ENCODE peak calls at places on chromosome 18, in four cellular contexts. One of them, this sample, is unnamed.

GRCh38 chr18:8800041-8800441 is 94.7 kb downstream of the MTCL1 start:
- ATAC-seq in HepG2: no peak
- ATAC-seq in activated T-cell treated with anti-CD3 and anti-CD28 coated beads, Interleukin-2, amount 50 U/mL, for 72 hours: no peak
- ATAC-seq in activated naive CD4-positive, alpha-beta T cell treated with anti-CD3 and anti-CD28 coated beads, Interleukin-2, amount 50 U/mL, for 72 hours: no peak
- ATAC-seq in this sample: no peak

GRCh38 chr18:35851286-35851967 is 121.1 kb upstream of the RMP24 start:
- ATAC-seq in activated T-cell treated with anti-CD3 and anti-CD28 coated beads, Interleukin-2, amount 50 U/mL, for 72 hours: no peak
- ATAC-seq in HepG2: no peak
- ATAC-seq in activated naive CD4-positive, alpha-beta T cell treated with anti-CD3 and anti-CD28 coated beads, Interleukin-2, amount 50 U/mL, for 72 hours: no peak
- ATAC-seq in this sample: no peak

GRCh38 chr18:48859311-48860275 is 91.2 kb downstream of the SMAD7 start:
- ATAC-seq in activated T-cell treated with anti-CD3 and anti-CD28 coated beads, Interleukin-2, amount 50 U/mL, for 72 hours: no peak
- ATAC-seq in activated naive CD4-positive, alpha-beta T cell treated with anti-CD3 and anti-CD28 coated beads, Interleukin-2, amount 50 U/mL, for 72 hours: no peak
- ATAC-seq in HepG2: no peak
- ATAC-seq in this sample: no peak

GRCh38 chr18:45670281-45670962 is 53.6 kb upstream of the SLC14A1 start:
- ATAC-seq in activated naive CD4-positive, alpha-beta T cell treated with anti-CD3 and anti-CD28 coated beads, Interleukin-2, amount 50 U/mL, for 72 hours: peak
- ATAC-seq in activated T-cell treated with anti-CD3 and anti-CD28 coated beads, Interleukin-2, amount 50 U/mL, for 72 hours: peak
- ATAC-seq in HepG2: no peak
- ATAC-seq in this sample: peak

GRCh38 chr18:76592981-76593381 is 97.9 kb upstream of the ZNF516 start:
- ATAC-seq in activated naive CD4-positive, alpha-beta T cell treated with anti-CD3 and anti-CD28 coated beads, Interleukin-2, amount 50 U/mL, for 72 hours: no peak
- ATAC-seq in activated T-cell treated with anti-CD3 and anti-CD28 coated beads, Interleukin-2, amount 50 U/mL, for 72 hours: no peak
- ATAC-seq in HepG2: peak
- ATAC-seq in this sample: no peak

GRCh38 chr18:62323483-62324354 is 1.4 kb upstream of the TNFRSF11A start:
- ATAC-seq in activated naive CD4-positive, alpha-beta T cell treated with anti-CD3 and anti-CD28 coated beads, Interleukin-2, amount 50 U/mL, for 72 hours: no peak
- ATAC-seq in HepG2: no peak
- ATAC-seq in activated T-cell treated with anti-CD3 and anti-CD28 coated beads, Interleukin-2, amount 50 U/mL, for 72 hours: no peak
- ATAC-seq in this sample: no peak

GRCh38 chr18:9055185-9055584 is 47.3 kb upstream of the NDUFV2 start:
- ATAC-seq in HepG2: no peak
- ATAC-seq in activated naive CD4-positive, alpha-beta T cell treated with anti-CD3 and anti-CD28 coated beads, Interleukin-2, amount 50 U/mL, for 72 hours: peak
- ATAC-seq in activated T-cell treated with anti-CD3 and anti-CD28 coated beads, Interleukin-2, amount 50 U/mL, for 72 hours: no peak
- ATAC-seq in this sample: peak

GRCh38 chr18:22603902-22604301 is 186.2 kb upstream of the CTAGE1 start:
- ATAC-seq in activated naive CD4-positive, alpha-beta T cell treated with anti-CD3 and anti-CD28 coated beads, Interleukin-2, amount 50 U/mL, for 72 hours: no peak
- ATAC-seq in HepG2: no peak
- ATAC-seq in activated T-cell treated with anti-CD3 and anti-CD28 coated beads, Interleukin-2, amount 50 U/mL, for 72 hours: no peak
- ATAC-seq in this sample: no peak

GRCh38 chr18:76721207-76721996 is 101.0 kb upstream of the ZNF236 start:
- ATAC-seq in HepG2: no peak
- ATAC-seq in activated T-cell treated with anti-CD3 and anti-CD28 coated beads, Interleukin-2, amount 50 U/mL, for 72 hours: peak
- ATAC-seq in activated naive CD4-positive, alpha-beta T cell treated with anti-CD3 and anti-CD28 coated beads, Interleukin-2, amount 50 U/mL, for 72 hours: peak
- ATAC-seq in this sample: peak

GRCh38 chr18:70363861-70364260 is 75.0 kb downstream of the SOCS6 start:
- ATAC-seq in activated naive CD4-positive, alpha-beta T cell treated with anti-CD3 and anti-CD28 coated beads, Interleukin-2, amount 50 U/mL, for 72 hours: no peak
- ATAC-seq in HepG2: no peak
- ATAC-seq in activated T-cell treated with anti-CD3 and anti-CD28 coated beads, Interleukin-2, amount 50 U/mL, for 72 hours: no peak
- ATAC-seq in this sample: no peak

GRCh38 chr18:3360211-3360610 is 89.8 kb upstream of the TGIF1 start:
- ATAC-seq in activated T-cell treated with anti-CD3 and anti-CD28 coated beads, Interleukin-2, amount 50 U/mL, for 72 hours: no peak
- ATAC-seq in HepG2: peak
- ATAC-seq in activated naive CD4-positive, alpha-beta T cell treated with anti-CD3 and anti-CD28 coated beads, Interleukin-2, amount 50 U/mL, for 72 hours: no peak
- ATAC-seq in this sample: no peak

GRCh38 chr18:57029761-57030160 is 117.1 kb upstream of the BOD1L2 start:
- ATAC-seq in activated T-cell treated with anti-CD3 and anti-CD28 coated beads, Interleukin-2, amount 50 U/mL, for 72 hours: no peak
- ATAC-seq in HepG2: peak
- ATAC-seq in activated naive CD4-positive, alpha-beta T cell treated with anti-CD3 and anti-CD28 coated beads, Interleukin-2, amount 50 U/mL, for 72 hours: no peak
- ATAC-seq in this sample: no peak

GRCh38 chr18:12011962-12012549 is 30.7 kb downstream of the IMPA2 start:
- ATAC-seq in activated naive CD4-positive, alpha-beta T cell treated with anti-CD3 and anti-CD28 coated beads, Interleukin-2, amount 50 U/mL, for 72 hours: no peak
- ATAC-seq in HepG2: no peak
- ATAC-seq in activated T-cell treated with anti-CD3 and anti-CD28 coated beads, Interleukin-2, amount 50 U/mL, for 72 hours: no peak
- ATAC-seq in this sample: no peak

GRCh38 chr18:63823516-63824219 is 48.5 kb downstream of the SERPINB7 start:
- ATAC-seq in activated naive CD4-positive, alpha-beta T cell treated with anti-CD3 and anti-CD28 coated beads, Interleukin-2, amount 50 U/mL, for 72 hours: no peak
- ATAC-seq in activated T-cell treated with anti-CD3 and anti-CD28 coated beads, Interleukin-2, amount 50 U/mL, for 72 hours: no peak
- ATAC-seq in HepG2: no peak
- ATAC-seq in this sample: no peak

GRCh38 chr18:45998244-45998643 is 31.1 kb upstream of the EPG5 start:
- ATAC-seq in HepG2: no peak
- ATAC-seq in activated naive CD4-positive, alpha-beta T cell treated with anti-CD3 and anti-CD28 coated beads, Interleukin-2, amount 50 U/mL, for 72 hours: peak
- ATAC-seq in activated T-cell treated with anti-CD3 and anti-CD28 coated beads, Interleukin-2, amount 50 U/mL, for 72 hours: peak
- ATAC-seq in this sample: peak

GRCh38 chr18:21330122-21330701 is 88.2 kb downstream of the GREB1L start:
- ATAC-seq in HepG2: peak
- ATAC-seq in activated naive CD4-positive, alpha-beta T cell treated with anti-CD3 and anti-CD28 coated beads, Interleukin-2, amount 50 U/mL, for 72 hours: no peak
- ATAC-seq in activated T-cell treated with anti-CD3 and anti-CD28 coated beads, Interleukin-2, amount 50 U/mL, for 72 hours: no peak
- ATAC-seq in this sample: no peak

GRCh38 chr18:49499046-49499637 is 12.1 kb upstream of the C18orf32 start:
- ATAC-seq in HepG2: no peak
- ATAC-seq in activated T-cell treated with anti-CD3 and anti-CD28 coated beads, Interleukin-2, amount 50 U/mL, for 72 hours: no peak
- ATAC-seq in activated naive CD4-positive, alpha-beta T cell treated with anti-CD3 and anti-CD28 coated beads, Interleukin-2, amount 50 U/mL, for 72 hours: no peak
- ATAC-seq in this sample: no peak

GRCh38 chr18:77250926-77251729 is 1.5 kb downstream of the GALR1 start:
- ATAC-seq in HepG2: no peak
- ATAC-seq in activated T-cell treated with anti-CD3 and anti-CD28 coated beads, Interleukin-2, amount 50 U/mL, for 72 hours: no peak
- ATAC-seq in activated naive CD4-positive, alpha-beta T cell treated with anti-CD3 and anti-CD28 coated beads, Interleukin-2, amount 50 U/mL, for 72 hours: no peak
- ATAC-seq in this sample: no peak

GRCh38 chr18:59437851-59438250 is 78.8 kb upstream of the LMAN1 start:
- ATAC-seq in activated T-cell treated with anti-CD3 and anti-CD28 coated beads, Interleukin-2, amount 50 U/mL, for 72 hours: no peak
- ATAC-seq in activated naive CD4-positive, alpha-beta T cell treated with anti-CD3 and anti-CD28 coated beads, Interleukin-2, amount 50 U/mL, for 72 hours: no peak
- ATAC-seq in HepG2: no peak
- ATAC-seq in this sample: no peak

GRCh38 chr18:48621815-48622555 is 83.2 kb downstream of the CTIF start:
- ATAC-seq in HepG2: no peak
- ATAC-seq in activated naive CD4-positive, alpha-beta T cell treated with anti-CD3 and anti-CD28 coated beads, Interleukin-2, amount 50 U/mL, for 72 hours: no peak
- ATAC-seq in activated T-cell treated with anti-CD3 and anti-CD28 coated beads, Interleukin-2, amount 50 U/mL, for 72 hours: no peak
- ATAC-seq in this sample: no peak

GRCh38 chr18:62781262-62781661 is 65.9 kb downstream of the PHLPP1 start:
- ATAC-seq in activated naive CD4-positive, alpha-beta T cell treated with anti-CD3 and anti-CD28 coated beads, Interleukin-2, amount 50 U/mL, for 72 hours: no peak
- ATAC-seq in HepG2: no peak
- ATAC-seq in activated T-cell treated with anti-CD3 and anti-CD28 coated beads, Interleukin-2, amount 50 U/mL, for 72 hours: no peak
- ATAC-seq in this sample: no peak

GRCh38 chr18:21313576-21313975 is 71.5 kb downstream of the GREB1L start:
- ATAC-seq in activated T-cell treated with anti-CD3 and anti-CD28 coated beads, Interleukin-2, amount 50 U/mL, for 72 hours: no peak
- ATAC-seq in activated naive CD4-positive, alpha-beta T cell treated with anti-CD3 and anti-CD28 coated beads, Interleukin-2, amount 50 U/mL, for 72 hours: no peak
- ATAC-seq in HepG2: no peak
- ATAC-seq in this sample: no peak

GRCh38 chr18:42437646-42438045 is 482.6 kb downstream of the PIK3C3 start:
- ATAC-seq in activated T-cell treated with anti-CD3 and anti-CD28 coated beads, Interleukin-2, amount 50 U/mL, for 72 hours: no peak
- ATAC-seq in activated naive CD4-positive, alpha-beta T cell treated with anti-CD3 and anti-CD28 coated beads, Interleukin-2, amount 50 U/mL, for 72 hours: no peak
- ATAC-seq in HepG2: no peak
- ATAC-seq in this sample: no peak

GRCh38 chr18:79819951-79820351 is 22.2 kb downstream of the KCNG2 start:
- ATAC-seq in activated T-cell treated with anti-CD3 and anti-CD28 coated beads, Interleukin-2, amount 50 U/mL, for 72 hours: no peak
- ATAC-seq in activated naive CD4-positive, alpha-beta T cell treated with anti-CD3 and anti-CD28 coated beads, Interleukin-2, amount 50 U/mL, for 72 hours: no peak
- ATAC-seq in HepG2: no peak
- ATAC-seq in this sample: no peak

GRCh38 chr18:31102020-31102684 is at the start of gene DSC2:
- ATAC-seq in activated T-cell treated with anti-CD3 and anti-CD28 coated beads, Interleukin-2, amount 50 U/mL, for 72 hours: no peak
- ATAC-seq in HepG2: peak
- ATAC-seq in activated naive CD4-positive, alpha-beta T cell treated with anti-CD3 and anti-CD28 coated beads, Interleukin-2, amount 50 U/mL, for 72 hours: no peak
- ATAC-seq in this sample: no peak

GRCh38 chr18:73458186-73458964 is 590.6 kb upstream of the NETO1 start:
- ATAC-seq in activated T-cell treated with anti-CD3 and anti-CD28 coated beads, Interleukin-2, amount 50 U/mL, for 72 hours: no peak
- ATAC-seq in HepG2: no peak
- ATAC-seq in activated naive CD4-positive, alpha-beta T cell treated with anti-CD3 and anti-CD28 coated beads, Interleukin-2, amount 50 U/mL, for 72 hours: no peak
- ATAC-seq in this sample: no peak

GRCh38 chr18:41486581-41486980 is 468.5 kb upstream of the PIK3C3 start:
- ATAC-seq in activated T-cell treated with anti-CD3 and anti-CD28 coated beads, Interleukin-2, amount 50 U/mL, for 72 hours: no peak
- ATAC-seq in HepG2: no peak
- ATAC-seq in activated naive CD4-positive, alpha-beta T cell treated with anti-CD3 and anti-CD28 coated beads, Interleukin-2, amount 50 U/mL, for 72 hours: no peak
- ATAC-seq in this sample: no peak

GRCh38 chr18:48375150-48375790 is 33.9 kb downstream of the ZBTB7C start:
- ATAC-seq in HepG2: no peak
- ATAC-seq in activated T-cell treated with anti-CD3 and anti-CD28 coated beads, Interleukin-2, amount 50 U/mL, for 72 hours: no peak
- ATAC-seq in activated naive CD4-positive, alpha-beta T cell treated with anti-CD3 and anti-CD28 coated beads, Interleukin-2, amount 50 U/mL, for 72 hours: no peak
- ATAC-seq in this sample: no peak

GRCh38 chr18:35827275-35827929 is 145.1 kb upstream of the RMP24 start:
- ATAC-seq in activated T-cell treated with anti-CD3 and anti-CD28 coated beads, Interleukin-2, amount 50 U/mL, for 72 hours: peak
- ATAC-seq in activated naive CD4-positive, alpha-beta T cell treated with anti-CD3 and anti-CD28 coated beads, Interleukin-2, amount 50 U/mL, for 72 hours: peak
- ATAC-seq in HepG2: no peak
- ATAC-seq in this sample: peak

This sample was measured in activated T-helper 17 cell treated with anti-CD3 and anti-CD28 coated beads, Interleukin-2, amount 50 U/mL, for 72 hours.